ENCODE peak calls at places on chromosomes 11 and 22, in eight cellular contexts. U is CD4-positive, alpha-beta memory T cell; N is AG09319; M is pancreas; Y is CD8-positive, alpha-beta T cell; K is mucosa of gallbladder; G is stimulated activated CD8-positive, alpha-beta memory T cell treated with anti-CD3 and anti-CD28 coated beads, Interleukin-12 subunit alpha, Interleukin-12 subunit beta, amount 100 ng/mL, for 4 hours; F is fibroblast of the conjunctiva. W is an unnamed sample.

GRCh38 chr11:1938343-1939005 is 8.7 kb upstream of the MRPL23 start:
- DNase-seq in N (no peak), M (peak), F (no peak), G (no peak), K (no peak), U (peak), Y (no peak), W (peak)

GRCh38 chr11:86408845-86409244 is 34.2 kb downstream of the CCDC81 start:
- DNase-seq in G (no peak), N (no peak), M (no peak), F (no peak), U (no peak), K (no peak), Y (no peak), W (no peak)

GRCh38 chr11:6505577-6506240 is 8.6 kb downstream of the DNHD1 start:
- DNase-seq in Y (no peak), G (no peak), N (peak), K (peak), M (no peak), U (peak), F (peak), W (no peak)

GRCh38 chr11:86067230-86068137 is 1.4 kb downstream of the PICALM start:
- DNase-seq in N (no peak), G (no peak), U (no peak), F (no peak), Y (no peak), M (no peak), K (no peak), W (no peak)

GRCh38 chr11:109015283-109015682 is 350.4 kb downstream of the DDX10 start:
- DNase-seq in G (no peak), Y (no peak), M (no peak), K (no peak), U (no peak), F (no peak), N (no peak), W (no peak)

GRCh38 chr11:12725863-12726666 is 51.8 kb downstream of the TEAD1 start:
- DNase-seq in K (no peak), M (no peak), N (no peak), Y (no peak), U (no peak), F (no peak), G (no peak), W (no peak)

GRCh38 chr11:12088047-12088481 is 22.3 kb upstream of the MICAL2 start:
- DNase-seq in G (no peak), U (no peak), K (no peak), M (no peak), Y (no peak), F (no peak), N (no peak), W (peak)

GRCh38 chr11:66595245-66595904 is 2.4 kb downstream of the CCS start:
- DNase-seq in Y (no peak), F (no peak), G (no peak), K (peak), U (no peak), N (no peak), M (peak), W (peak)

GRCh38 chr11:33474866-33475265 is 217.7 kb downstream of the HIPK3 start:
- DNase-seq in F (no peak), U (no peak), G (no peak), N (no peak), Y (no peak), M (no peak), K (no peak), W (no peak)

GRCh38 chr11:8721740-8722139 is 39.1 kb downstream of the RPL27A start:
- DNase-seq in G (no peak), N (no peak), U (no peak), M (peak), K (no peak), F (no peak), Y (no peak), W (no peak)

GRCh38 chr11:65434667-65435179 is 12.1 kb downstream of the NEAT1 start:
- DNase-seq in K (no peak), F (no peak), U (no peak), M (no peak), G (no peak), Y (no peak), N (no peak), W (peak)

GRCh38 chr22:30717331-30717921 is 22.8 kb downstream of the OSBP2 start:
- DNase-seq in G (no peak), U (no peak), K (no peak), M (no peak), Y (no peak), N (no peak), F (peak), W (no peak)

GRCh38 chr11:9461760-9462134 is 935 bp downstream of the ZNF143 start:
- DNase-seq in Y (no peak), K (no peak), F (no peak), G (no peak), U (no peak), N (no peak), M (no peak), W (no peak)

GRCh38 chr11:109940816-109941215 is 152.4 kb upstream of the ZC3H12C start:
- DNase-seq in F (peak), U (no peak), M (no peak), G (no peak), Y (no peak), N (peak), K (no peak), W (no peak)

GRCh38 chr11:122724520-122724919 is 69.0 kb downstream of the UBASH3B start:
- DNase-seq in U (no peak), N (no peak), Y (no peak), F (no peak), K (no peak), G (no peak), M (no peak), W (no peak)

GRCh38 chr22:42993651-42994275 is 21.2 kb downstream of the PACSIN2 start:
- DNase-seq in Y (no peak), F (no peak), K (no peak), U (no peak), N (no peak), M (no peak), G (no peak), W (no peak)

GRCh38 chr22:46023558-46023981 is 46.6 kb upstream of the WNT7B start:
- DNase-seq in G (no peak), K (no peak), Y (no peak), M (peak), N (no peak), U (no peak), F (no peak), W (peak)

GRCh38 chr11:105177658-105178057 is 38.1 kb upstream of the CARD18 start:
- DNase-seq in G (no peak), M (no peak), F (peak), U (no peak), Y (no peak), N (peak), K (no peak), W (no peak)

GRCh38 chr22:27980424-27981148 is 61.5 kb upstream of the PITPNB start:
- DNase-seq in N (no peak), U (no peak), K (no peak), F (no peak), Y (no peak), M (no peak), G (no peak), W (no peak)

GRCh38 chr11:103953797-103954495 is 82.5 kb upstream of the DDI1 start:
- DNase-seq in M (no peak), K (no peak), Y (no peak), G (no peak), N (no peak), F (no peak), U (no peak), W (no peak)

GRCh38 chr11:11149671-11150459 is 203.2 kb downstream of the CSNK2A3 start:
- DNase-seq in N (no peak), M (no peak), G (no peak), K (no peak), Y (no peak), F (no peak), U (peak), W (no peak)

GRCh38 chr11:79157738-79158137 is 283.1 kb downstream of the TENM4 start:
- DNase-seq in N (no peak), M (no peak), F (no peak), U (no peak), G (no peak), K (no peak), Y (no peak), W (no peak)

GRCh38 chr22:48591286-48592065 is 1236.2 kb downstream of the BRD1 start:
- DNase-seq in M (peak), Y (no peak), K (no peak), N (no peak), U (no peak), F (no peak), G (no peak), W (peak)

GRCh38 chr11:127108838-127109237 is 108.3 kb upstream of the KIRREL3 start:
- DNase-seq in F (no peak), K (no peak), M (no peak), N (no peak), G (no peak), U (no peak), Y (no peak), W (no peak)